ENCODE peak calls at places on chromosomes 4 and X, in five cellular contexts. O is SW 1271, G is GM04504, I is OCI-LY7, C is NCI-H2171 treated with DMSO at 0.1 percent for 48 hours. P is an unnamed sample.

GRCh38 chrX:82218361-82218760 is 1016.5 kb downstream of the SH3BGRL start:
- DNase-seq in O (peak), G (no peak), I (peak), C (peak), P (no peak)

GRCh38 chr4:114040319-114041116 is 61.1 kb upstream of the ARSJ start:
- DNase-seq in O (no peak), G (no peak), I (no peak), C (no peak), P (no peak)

GRCh38 chrX:13131511-13132137 is 87.2 kb upstream of the FAM9C start:
- DNase-seq in O (no peak), G (no peak), I (no peak), C (no peak), P (no peak)

GRCh38 chr4:22237155-22237751 is 278.6 kb downstream of the ADGRA3 start:
- DNase-seq in O (peak), G (no peak), I (no peak), C (no peak), P (no peak)

GRCh38 chr4:104490096-104490769 is 4.5 kb downstream of the CXXC4 start:
- DNase-seq in O (no peak), G (no peak), I (no peak), C (peak), P (no peak)

GRCh38 chr4:122652379-122652778 is 31.5 kb upstream of the IL21 start:
- DNase-seq in O (peak), G (peak), I (peak), C (no peak), P (no peak)

GRCh38 chr4:53507671-53508286 is 83.5 kb downstream of the LNX1 start:
- DNase-seq in O (no peak), G (no peak), I (no peak), C (no peak), P (peak)

GRCh38 chr4:2186133-2186864 is 55.6 kb downstream of the HAUS3 start:
- DNase-seq in O (no peak), G (no peak), I (peak), C (peak), P (no peak)

GRCh38 chr4:4870493-4871266 is 11.2 kb downstream of the MSX1 start:
- DNase-seq in O (no peak), G (no peak), I (no peak), C (no peak), P (no peak)

GRCh38 chr4:124631760-124632159 is 80.8 kb downstream of the ANKRD50 start:
- DNase-seq in O (peak), G (peak), I (no peak), C (no peak), P (no peak)

GRCh38 chr4:186227744-186228513 is 622 bp downstream of the KLKB1 start:
- DNase-seq in O (no peak), G (no peak), I (no peak), C (no peak), P (no peak)

GRCh38 chr4:184389978-184390518 is 84.3 kb downstream of the IRF2 start:
- DNase-seq in O (no peak), G (no peak), I (no peak), C (no peak), P (no peak)

GRCh38 chr4:114180481-114180880 is 201.0 kb upstream of the ARSJ start:
- DNase-seq in O (peak), G (peak), I (peak), C (peak), P (no peak)

GRCh38 chrX:15350329-15350996 is 15.1 kb upstream of the PIGA start:
- DNase-seq in O (no peak), G (no peak), I (no peak), C (no peak), P (no peak)

GRCh38 chr4:90328558-90328957 is 201.4 kb downstream of the CCSER1 start:
- DNase-seq in O (no peak), G (no peak), I (no peak), C (peak), P (peak)

GRCh38 chrX:70336767-70337166 is 46.9 kb downstream of the KIF4A start:
- DNase-seq in O (no peak), G (no peak), I (no peak), C (no peak), P (no peak)

GRCh38 chr4:114857831-114858230 is 255.6 kb downstream of the NDST4 start:
- DNase-seq in O (no peak), G (no peak), I (no peak), C (no peak), P (no peak)

GRCh38 chrX:45623266-45623665 is 422.6 kb upstream of the DIPK2B start:
- DNase-seq in O (no peak), G (peak), I (no peak), C (no peak), P (no peak)

GRCh38 chr4:114976901-114977300 is 136.5 kb downstream of the NDST4 start:
- DNase-seq in O (no peak), G (no peak), I (no peak), C (no peak), P (no peak)

GRCh38 chr4:121728066-121728465 is 31.3 kb upstream of the ANXA5 start:
- DNase-seq in O (no peak), G (peak), I (no peak), C (no peak), P (no peak)

GRCh38 chrX:68045008-68045577 is 388.2 kb downstream of the OPHN1 start:
- DNase-seq in O (no peak), G (no peak), I (no peak), C (peak), P (no peak)

GRCh38 chr4:28357985-28358384 is 1497.3 kb downstream of the STIM2 start:
- DNase-seq in O (no peak), G (no peak), I (no peak), C (no peak), P (no peak)

GRCh38 chrX:32871636-32872035 is 339.7 kb downstream of the DMD start:
- DNase-seq in O (no peak), G (no peak), I (no peak), C (no peak), P (no peak)

GRCh38 chr4:84878090-84878489 is 88.4 kb downstream of the WDFY3 start:
- DNase-seq in O (peak), G (peak), I (no peak), C (no peak), P (no peak)

GRCh38 chr4:44914223-44914622 is 187.9 kb upstream of the GNPDA2 start:
- DNase-seq in O (no peak), G (no peak), I (no peak), C (no peak), P (no peak)

P was measured in NCI-H2029.